ENCODE peak calls at places on chromosomes 7 and 10, in seven cellular contexts. One of them, this sample, is unnamed.
A peak's percentile ranks its signal among the peaks of the same experiment; 100 is the strongest.

GRCh38 chr10:74289956-74290355 is 138.9 kb downstream of the ADK start:
- DNase-seq in stimulated activated CD8-positive, alpha-beta memory T cell treated with anti-CD3 and anti-CD28 coated beads, Interleukin-4, amount 100 ng/mL, for 4 hours: no peak
- DNase-seq in AG04450: no peak
- DNase-seq in NCI-H2081: no peak
- DNase-seq in A172: no peak
- DNase-seq in GM12865: no peak
- DNase-seq in left lung: no peak
- DNase-seq in this sample: no peak

GRCh38 chr7:103542470-103542869 is 96.5 kb upstream of the SLC26A5 start:
- DNase-seq in A172: no peak
- DNase-seq in left lung: no peak
- DNase-seq in NCI-H2081: no peak
- DNase-seq in AG04450: no peak
- DNase-seq in stimulated activated CD8-positive, alpha-beta memory T cell treated with anti-CD3 and anti-CD28 coated beads, Interleukin-4, amount 100 ng/mL, for 4 hours: no peak
- DNase-seq in GM12865: no peak
- DNase-seq in this sample: no peak

GRCh38 chr7:29269941-29270340 is 75.4 kb downstream of the CHN2 start:
- DNase-seq in stimulated activated CD8-positive, alpha-beta memory T cell treated with anti-CD3 and anti-CD28 coated beads, Interleukin-4, amount 100 ng/mL, for 4 hours: no peak
- DNase-seq in GM12865: no peak
- DNase-seq in AG04450: no peak
- DNase-seq in NCI-H2081: no peak
- DNase-seq in A172: no peak
- DNase-seq in left lung: no peak
- DNase-seq in this sample: no peak

GRCh38 chr10:10045765-10046028 is 972.0 kb upstream of the CELF2 start:
- DNase-seq in GM12865: peak; percentile 20
- DNase-seq in A172: no peak
- DNase-seq in NCI-H2081: no peak
- DNase-seq in AG04450: no peak
- DNase-seq in left lung: no peak
- DNase-seq in stimulated activated CD8-positive, alpha-beta memory T cell treated with anti-CD3 and anti-CD28 coated beads, Interleukin-4, amount 100 ng/mL, for 4 hours: no peak
- DNase-seq in this sample: no peak

GRCh38 chr7:101690061-101690460 is 61.0 kb upstream of the MYL10 start:
- DNase-seq in AG04450: no peak
- DNase-seq in stimulated activated CD8-positive, alpha-beta memory T cell treated with anti-CD3 and anti-CD28 coated beads, Interleukin-4, amount 100 ng/mL, for 4 hours: no peak
- DNase-seq in A172: no peak
- DNase-seq in GM12865: no peak
- DNase-seq in NCI-H2081: no peak
- DNase-seq in left lung: no peak
- DNase-seq in this sample: no peak

GRCh38 chr7:66807736-66808135 is 67.2 kb downstream of the RABGEF1 start:
- DNase-seq in GM12865: no peak
- DNase-seq in A172: no peak
- DNase-seq in NCI-H2081: no peak
- DNase-seq in AG04450: no peak
- DNase-seq in stimulated activated CD8-positive, alpha-beta memory T cell treated with anti-CD3 and anti-CD28 coated beads, Interleukin-4, amount 100 ng/mL, for 4 hours: no peak
- DNase-seq in left lung: no peak
- DNase-seq in this sample: no peak

GRCh38 chr10:20369863-20370736 is 527.0 kb downstream of the NEBL start:
- DNase-seq in stimulated activated CD8-positive, alpha-beta memory T cell treated with anti-CD3 and anti-CD28 coated beads, Interleukin-4, amount 100 ng/mL, for 4 hours: no peak
- DNase-seq in GM12865: no peak
- DNase-seq in left lung: no peak
- DNase-seq in A172: no peak
- DNase-seq in AG04450: no peak
- DNase-seq in NCI-H2081: no peak
- DNase-seq in this sample: no peak

GRCh38 chr10:44153901-44154670 is 230.8 kb downstream of the CXCL12 start:
- DNase-seq in GM12865: no peak
- DNase-seq in left lung: no peak
- DNase-seq in NCI-H2081: no peak
- DNase-seq in stimulated activated CD8-positive, alpha-beta memory T cell treated with anti-CD3 and anti-CD28 coated beads, Interleukin-4, amount 100 ng/mL, for 4 hours: no peak
- DNase-seq in A172: no peak
- DNase-seq in AG04450: no peak
- DNase-seq in this sample: no peak

GRCh38 chr7:44398953-44399574 is 73.7 kb upstream of the CAMK2B start:
- DNase-seq in stimulated activated CD8-positive, alpha-beta memory T cell treated with anti-CD3 and anti-CD28 coated beads, Interleukin-4, amount 100 ng/mL, for 4 hours: no peak
- DNase-seq in NCI-H2081: no peak
- DNase-seq in A172: no peak
- DNase-seq in AG04450: no peak
- DNase-seq in left lung: no peak
- DNase-seq in GM12865: no peak
- DNase-seq in this sample: no peak

GRCh38 chr10:12849351-12850181 is 151.9 kb downstream of the CCDC3 start:
- DNase-seq in stimulated activated CD8-positive, alpha-beta memory T cell treated with anti-CD3 and anti-CD28 coated beads, Interleukin-4, amount 100 ng/mL, for 4 hours: no peak
- DNase-seq in AG04450: no peak
- DNase-seq in A172: no peak
- DNase-seq in GM12865: no peak
- DNase-seq in NCI-H2081: peak; percentile 18
- DNase-seq in left lung: no peak
- DNase-seq in this sample: peak; percentile 69

GRCh38 chr10:86971146-86971991 is 3.1 kb downstream of the ADIRF start:
- DNase-seq in GM12865: peak; percentile 95
- DNase-seq in left lung: peak; percentile 91
- DNase-seq in NCI-H2081: no peak
- DNase-seq in AG04450: peak; percentile 72
- DNase-seq in A172: peak; percentile 90
- DNase-seq in stimulated activated CD8-positive, alpha-beta memory T cell treated with anti-CD3 and anti-CD28 coated beads, Interleukin-4, amount 100 ng/mL, for 4 hours: peak; percentile 73
- DNase-seq in this sample: no peak

GRCh38 chr7:96729795-96730194 is 20.1 kb upstream of the SEM1 start:
- DNase-seq in AG04450: no peak
- DNase-seq in stimulated activated CD8-positive, alpha-beta memory T cell treated with anti-CD3 and anti-CD28 coated beads, Interleukin-4, amount 100 ng/mL, for 4 hours: no peak
- DNase-seq in A172: no peak
- DNase-seq in GM12865: no peak
- DNase-seq in NCI-H2081: no peak
- DNase-seq in left lung: no peak
- DNase-seq in this sample: no peak

GRCh38 chr10:132417957-132418441 is 21.0 kb downstream of the PWWP2B start:
- DNase-seq in left lung: no peak
- DNase-seq in A172: no peak
- DNase-seq in GM12865: no peak
- DNase-seq in AG04450: no peak
- DNase-seq in stimulated activated CD8-positive, alpha-beta memory T cell treated with anti-CD3 and anti-CD28 coated beads, Interleukin-4, amount 100 ng/mL, for 4 hours: no peak
- DNase-seq in NCI-H2081: no peak
- DNase-seq in this sample: no peak

GRCh38 chr7:42476255-42476654 is 239.2 kb upstream of the GLI3 start:
- DNase-seq in left lung: no peak
- DNase-seq in AG04450: no peak
- DNase-seq in GM12865: no peak
- DNase-seq in stimulated activated CD8-positive, alpha-beta memory T cell treated with anti-CD3 and anti-CD28 coated beads, Interleukin-4, amount 100 ng/mL, for 4 hours: no peak
- DNase-seq in A172: no peak
- DNase-seq in NCI-H2081: no peak
- DNase-seq in this sample: no peak

GRCh38 chr7:16984346-16984745 is 102.6 kb upstream of the AGR3 start:
- DNase-seq in AG04450: no peak
- DNase-seq in stimulated activated CD8-positive, alpha-beta memory T cell treated with anti-CD3 and anti-CD28 coated beads, Interleukin-4, amount 100 ng/mL, for 4 hours: no peak
- DNase-seq in GM12865: no peak
- DNase-seq in NCI-H2081: no peak
- DNase-seq in A172: no peak
- DNase-seq in left lung: no peak
- DNase-seq in this sample: no peak

GRCh38 chr10:36344240-36344639 is 702.1 kb upstream of the FZD8 start:
- DNase-seq in NCI-H2081: no peak
- DNase-seq in GM12865: no peak
- DNase-seq in AG04450: no peak
- DNase-seq in stimulated activated CD8-positive, alpha-beta memory T cell treated with anti-CD3 and anti-CD28 coated beads, Interleukin-4, amount 100 ng/mL, for 4 hours: no peak
- DNase-seq in A172: peak; percentile 63
- DNase-seq in left lung: no peak
- DNase-seq in this sample: no peak

GRCh38 chr10:76023007-76023406 is 591.6 kb downstream of the LRMDA start:
- DNase-seq in AG04450: no peak
- DNase-seq in A172: no peak
- DNase-seq in NCI-H2081: no peak
- DNase-seq in stimulated activated CD8-positive, alpha-beta memory T cell treated with anti-CD3 and anti-CD28 coated beads, Interleukin-4, amount 100 ng/mL, for 4 hours: no peak
- DNase-seq in left lung: no peak
- DNase-seq in GM12865: no peak
- DNase-seq in this sample: no peak

GRCh38 chr10:13276749-13277394 is 23.0 kb downstream of the PHYH start:
- DNase-seq in A172: no peak
- DNase-seq in GM12865: no peak
- DNase-seq in AG04450: no peak
- DNase-seq in NCI-H2081: no peak
- DNase-seq in stimulated activated CD8-positive, alpha-beta memory T cell treated with anti-CD3 and anti-CD28 coated beads, Interleukin-4, amount 100 ng/mL, for 4 hours: no peak
- DNase-seq in left lung: no peak
- DNase-seq in this sample: no peak

GRCh38 chr10:109934958-109935793 is 11.9 kb upstream of the XPNPEP1 start:
- DNase-seq in NCI-H2081: no peak
- DNase-seq in GM12865: no peak
- DNase-seq in A172: peak; percentile 37
- DNase-seq in AG04450: no peak
- DNase-seq in stimulated activated CD8-positive, alpha-beta memory T cell treated with anti-CD3 and anti-CD28 coated beads, Interleukin-4, amount 100 ng/mL, for 4 hours: no peak
- DNase-seq in left lung: no peak
- DNase-seq in this sample: no peak

GRCh38 chr7:42091461-42092229 is 145.4 kb downstream of the GLI3 start:
- DNase-seq in left lung: peak; percentile 51
- DNase-seq in NCI-H2081: no peak
- DNase-seq in A172: no peak
- DNase-seq in stimulated activated CD8-positive, alpha-beta memory T cell treated with anti-CD3 and anti-CD28 coated beads, Interleukin-4, amount 100 ng/mL, for 4 hours: no peak
- DNase-seq in GM12865: no peak
- DNase-seq in AG04450: no peak
- DNase-seq in this sample: no peak

GRCh38 chr10:112347709-112348671 is 25.9 kb upstream of the ACSL5 start:
- DNase-seq in AG04450: no peak
- DNase-seq in left lung: no peak
- DNase-seq in stimulated activated CD8-positive, alpha-beta memory T cell treated with anti-CD3 and anti-CD28 coated beads, Interleukin-4, amount 100 ng/mL, for 4 hours: no peak
- DNase-seq in GM12865: no peak
- DNase-seq in NCI-H2081: no peak
- DNase-seq in A172: no peak
- DNase-seq in this sample: no peak

GRCh38 chr10:82737556-82737955 is 862.6 kb downstream of the NRG3 start:
- DNase-seq in left lung: no peak
- DNase-seq in NCI-H2081: no peak
- DNase-seq in stimulated activated CD8-positive, alpha-beta memory T cell treated with anti-CD3 and anti-CD28 coated beads, Interleukin-4, amount 100 ng/mL, for 4 hours: no peak
- DNase-seq in AG04450: no peak
- DNase-seq in GM12865: no peak
- DNase-seq in A172: no peak
- DNase-seq in this sample: peak; percentile 64

GRCh38 chr7:155380986-155381851 is 76.7 kb upstream of the EN2 start:
- DNase-seq in left lung: no peak
- DNase-seq in A172: no peak
- DNase-seq in GM12865: no peak
- DNase-seq in NCI-H2081: no peak
- DNase-seq in stimulated activated CD8-positive, alpha-beta memory T cell treated with anti-CD3 and anti-CD28 coated beads, Interleukin-4, amount 100 ng/mL, for 4 hours: no peak
- DNase-seq in AG04450: no peak
- DNase-seq in this sample: no peak

GRCh38 chr10:110172155-110172554 is 35.2 kb upstream of the MXI1 start:
- DNase-seq in left lung: no peak
- DNase-seq in NCI-H2081: no peak
- DNase-seq in stimulated activated CD8-positive, alpha-beta memory T cell treated with anti-CD3 and anti-CD28 coated beads, Interleukin-4, amount 100 ng/mL, for 4 hours: no peak
- DNase-seq in AG04450: no peak
- DNase-seq in GM12865: no peak
- DNase-seq in A172: no peak
- DNase-seq in this sample: no peak

GRCh38 chr10:71982269-71983178 is 18.3 kb downstream of the CHST3 start:
- DNase-seq in stimulated activated CD8-positive, alpha-beta memory T cell treated with anti-CD3 and anti-CD28 coated beads, Interleukin-4, amount 100 ng/mL, for 4 hours: no peak
- DNase-seq in NCI-H2081: no peak
- DNase-seq in left lung: no peak
- DNase-seq in GM12865: no peak
- DNase-seq in A172: no peak
- DNase-seq in AG04450: no peak
- DNase-seq in this sample: no peak

GRCh38 chr10:3969876-3970666 is 185.1 kb upstream of the KLF6 start:
- DNase-seq in left lung: no peak
- DNase-seq in GM12865: no peak
- DNase-seq in stimulated activated CD8-positive, alpha-beta memory T cell treated with anti-CD3 and anti-CD28 coated beads, Interleukin-4, amount 100 ng/mL, for 4 hours: no peak
- DNase-seq in NCI-H2081: no peak
- DNase-seq in AG04450: no peak
- DNase-seq in A172: no peak
- DNase-seq in this sample: no peak